ENCODE peak calls at places on chromosomes 7 and 10, in seven cellular contexts. Q is ELR; V is AML-193; B is heart left ventricle; Z is activated CD8-positive, alpha-beta memory T cell treated with anti-CD3 and anti-CD28 coated beads for 24 hours; X is ovary; A is T-cell. R is an unnamed sample.
A peak's percentile ranks its signal among the peaks of the same experiment; 100 is the strongest.

GRCh38 chr7:123666492-123666891 is 10.8 kb downstream of the LMOD2 start:
- DNase-seq in Q (no peak), V (no peak), Z (no peak), A (no peak), B (no peak), X (no peak), R (no peak)

GRCh38 chr10:97648557-97649404 is 8.3 kb downstream of the PI4K2A start:
- DNase-seq in Z (peak; percentile 57), Q (peak; percentile 97), V (no peak), X (no peak), B (no peak), A (no peak), R (no peak)

GRCh38 chr7:87918740-87919139 is 15.3 kb upstream of the ADAM22 start:
- DNase-seq in X (no peak), V (no peak), Z (no peak), Q (no peak), A (no peak), B (no peak), R (no peak)

GRCh38 chr7:45217358-45217757 is 59.8 kb downstream of the RAMP3 start:
- DNase-seq in Q (peak; percentile 46), X (no peak), V (no peak), Z (no peak), B (no peak), A (no peak), R (no peak)

GRCh38 chr10:111116762-111117445 is 40.1 kb downstream of the ADRA2A start:
- DNase-seq in X (no peak), A (no peak), B (no peak), V (no peak), Z (peak; percentile 33), Q (no peak), R (peak; percentile 63)

GRCh38 chr7:2805213-2806003 is 38.7 kb downstream of the GNA12 start:
- DNase-seq in V (no peak), A (no peak), X (peak; percentile 65), Z (no peak), Q (no peak), B (no peak), R (peak; percentile 42)

GRCh38 chr10:85790155-85790789 is 576.3 kb downstream of the GRID1 start:
- DNase-seq in V (no peak), Z (no peak), A (no peak), B (no peak), X (no peak), Q (no peak), R (no peak)

GRCh38 chr7:111903797-111904196 is 302.4 kb downstream of the DOCK4 start:
- DNase-seq in A (no peak), X (no peak), V (no peak), Q (peak; percentile 47), Z (no peak), B (no peak), R (no peak)

GRCh38 chr7:47444376-47445098 is 137.4 kb downstream of the TNS3 start:
- DNase-seq in Z (no peak), X (no peak), Q (peak; percentile 60), B (no peak), A (no peak), V (no peak), R (no peak)

GRCh38 chr10:31659665-31660064 is 269.0 kb downstream of the ARHGAP12 start:
- DNase-seq in V (no peak), Z (no peak), B (no peak), X (no peak), Q (no peak), A (no peak), R (no peak)

GRCh38 chr10:49761789-49762565 is at the start of gene OGDHL:
- DNase-seq in B (peak; percentile 73), X (peak; percentile 80), A (no peak), Q (peak; percentile 61), V (no peak), Z (peak; percentile 81), R (peak; percentile 87)

GRCh38 chr7:139697031-139697430 is 80.8 kb downstream of the HIPK2 start:
- DNase-seq in X (no peak), Q (no peak), A (no peak), Z (no peak), V (no peak), B (no peak), R (no peak)

GRCh38 chr7:139618482-139619366 is 95.2 kb downstream of the CLEC2L start:
- DNase-seq in Z (peak; percentile 73), B (no peak), V (peak; percentile 45), Q (peak; percentile 53), X (peak; percentile 43), A (peak; percentile 34), R (no peak)

GRCh38 chr10:117547301-117548153 is 5.0 kb downstream of the EMX2 start:
- DNase-seq in A (no peak), V (no peak), Z (no peak), Q (no peak), X (no peak), B (no peak), R (no peak)

GRCh38 chr7:142496545-142496991 is 238.7 kb upstream of the PRSS58 start:
- DNase-seq in Q (peak; percentile 56), B (no peak), V (peak; percentile 81), A (no peak), X (no peak), Z (no peak), R (no peak)

GRCh38 chr7:36338256-36338655 is 51.4 kb upstream of the ANLN start:
- DNase-seq in Z (no peak), B (no peak), X (no peak), Q (no peak), V (no peak), A (no peak), R (no peak)

GRCh38 chr10:114256822-114257221 is 17.8 kb downstream of the VWA2 start:
- DNase-seq in X (no peak), V (no peak), Z (no peak), Q (peak; percentile 21), A (no peak), B (no peak), R (no peak)

GRCh38 chr7:112546723-112547513 is 66.1 kb downstream of the LSMEM1 start:
- DNase-seq in X (no peak), Q (peak; percentile 19), V (no peak), Z (no peak), B (peak; percentile 42), A (no peak), R (no peak)

GRCh38 chr10:126060232-126060935 is 164.0 kb downstream of the FANK1 start:
- DNase-seq in V (no peak), Z (no peak), B (no peak), Q (peak; percentile 85), X (peak; percentile 85), A (no peak), R (peak; percentile 36)

GRCh38 chr10:8189458-8189857 is 135.0 kb downstream of the GATA3 start:
- DNase-seq in X (no peak), B (no peak), Z (no peak), A (no peak), V (no peak), Q (no peak), R (no peak)

GRCh38 chr7:1431644-1432380 is 27.5 kb downstream of the MICALL2 start:
- DNase-seq in X (no peak), Q (no peak), Z (peak; percentile 68), V (no peak), A (no peak), B (no peak), R (no peak)

GRCh38 chr10:21078410-21079329 is 181.6 kb upstream of the NEBL start:
- DNase-seq in Q (peak; percentile 64), B (no peak), A (no peak), X (peak; percentile 59), Z (no peak), V (peak; percentile 17), R (no peak)

GRCh38 chr10:86319626-86320025 is 47.0 kb downstream of the GRID1 start:
- DNase-seq in B (no peak), V (no peak), Z (no peak), Q (no peak), A (no peak), X (no peak), R (no peak)

GRCh38 chr7:82816272-82816671 is 346.4 kb downstream of the PCLO start:
- DNase-seq in B (no peak), A (no peak), X (no peak), Q (no peak), Z (no peak), V (no peak), R (no peak)

GRCh38 chr7:116653204-116653603 is 18.8 kb upstream of the MET start:
- DNase-seq in V (no peak), B (no peak), Q (peak; percentile 85), Z (no peak), X (no peak), A (no peak), R (no peak)

GRCh38 chr7:99829520-99830160 is 1.8 kb downstream of the CYP3A43 start:
- DNase-seq in B (no peak), V (no peak), A (no peak), Q (no peak), Z (no peak), X (no peak), R (no peak)

GRCh38 chr7:157263156-157263555 is 73.6 kb upstream of the DNAJB6 start:
- DNase-seq in B (no peak), Q (no peak), A (no peak), V (no peak), X (no peak), Z (peak; percentile 48), R (no peak)

GRCh38 chr10:521844-522243 is 167.6 kb downstream of the DIP2C start:
- DNase-seq in B (no peak), V (no peak), Q (no peak), X (no peak), Z (no peak), A (no peak), R (no peak)

GRCh38 chr7:130409067-130409721 is 28.9 kb downstream of the CPA1 start:
- DNase-seq in B (no peak), Q (no peak), A (no peak), X (no peak), V (no peak), Z (no peak), R (no peak)

GRCh38 chr7:30082686-30083085 is 52.1 kb upstream of the MTURN start:
- DNase-seq in A (no peak), V (no peak), B (no peak), X (no peak), Q (no peak), Z (no peak), R (no peak)

GRCh38 chr7:154902600-154903082 is 100.3 kb downstream of the PAXIP1 start:
- DNase-seq in B (no peak), Q (no peak), X (no peak), A (no peak), Z (no peak), V (no peak), R (no peak)